ENCODE peak calls at places on chromosomes 13 and 19, in ten cellular contexts. One of them, this sample, is unnamed.

GRCh38 chr19:33395561-33396550 is 22.3 kb downstream of the CEBPG start:
- DNase-seq in HCT116: no peak
- DNase-seq in upper lobe of left lung: peak; percentile 73
- DNase-seq in transverse colon: no peak
- DNase-seq in HepG2: no peak
- DNase-seq in GM12891: no peak
- DNase-seq in vagina: no peak
- DNase-seq in endothelial cell of umbilical vein: no peak
- DNase-seq in breast epithelium: no peak
- DNase-seq in suprapubic skin: peak; percentile 75
- DNase-seq in this sample: peak; percentile 23

GRCh38 chr13:113978741-113979481 is 5.0 kb upstream of the C13orf46 start:
- DNase-seq in HCT116: no peak
- DNase-seq in upper lobe of left lung: peak; percentile 73
- DNase-seq in transverse colon: no peak
- DNase-seq in HepG2: no peak
- DNase-seq in GM12891: no peak
- DNase-seq in vagina: no peak
- DNase-seq in endothelial cell of umbilical vein: no peak
- DNase-seq in breast epithelium: no peak
- DNase-seq in suprapubic skin: peak; percentile 71
- DNase-seq in this sample: no peak

GRCh38 chr19:44401108-44401786 is at the start of gene ZNF285:
- DNase-seq in HCT116: no peak
- DNase-seq in upper lobe of left lung: peak; percentile 90
- DNase-seq in transverse colon: peak; percentile 90
- DNase-seq in HepG2: peak; percentile 84
- DNase-seq in GM12891: peak; percentile 76
- DNase-seq in vagina: no peak
- DNase-seq in endothelial cell of umbilical vein: peak; percentile 98
- DNase-seq in breast epithelium: peak; percentile 86
- DNase-seq in suprapubic skin: peak; percentile 78
- DNase-seq in this sample: peak; percentile 50

GRCh38 chr13:35695411-35695810 is 218.9 kb upstream of the MAB21L1 start:
- DNase-seq in HCT116: no peak
- DNase-seq in upper lobe of left lung: peak; percentile 71
- DNase-seq in transverse colon: no peak
- DNase-seq in HepG2: no peak
- DNase-seq in GM12891: no peak
- DNase-seq in vagina: no peak
- DNase-seq in endothelial cell of umbilical vein: no peak
- DNase-seq in breast epithelium: no peak
- DNase-seq in suprapubic skin: peak; percentile 54
- DNase-seq in this sample: no peak

GRCh38 chr19:32823747-32824102 is 45.8 kb downstream of the SLC7A9 start:
- DNase-seq in HCT116: no peak
- DNase-seq in upper lobe of left lung: no peak
- DNase-seq in transverse colon: no peak
- DNase-seq in HepG2: no peak
- DNase-seq in GM12891: no peak
- DNase-seq in vagina: no peak
- DNase-seq in endothelial cell of umbilical vein: no peak
- DNase-seq in breast epithelium: no peak
- DNase-seq in suprapubic skin: no peak
- DNase-seq in this sample: no peak

GRCh38 chr13:95533545-95534135 is 18.9 kb upstream of the CLDN10 start:
- DNase-seq in HCT116: no peak
- DNase-seq in upper lobe of left lung: no peak
- DNase-seq in transverse colon: peak; percentile 15
- DNase-seq in HepG2: no peak
- DNase-seq in GM12891: no peak
- DNase-seq in vagina: no peak
- DNase-seq in endothelial cell of umbilical vein: peak; percentile 57
- DNase-seq in breast epithelium: no peak
- DNase-seq in suprapubic skin: no peak
- DNase-seq in this sample: no peak

GRCh38 chr19:1087813-1088418 is 7.3 kb downstream of the POLR2E start:
- DNase-seq in HCT116: no peak
- DNase-seq in upper lobe of left lung: peak; percentile 83
- DNase-seq in transverse colon: peak; percentile 69
- DNase-seq in HepG2: no peak
- DNase-seq in GM12891: no peak
- DNase-seq in vagina: no peak
- DNase-seq in endothelial cell of umbilical vein: no peak
- DNase-seq in breast epithelium: no peak
- DNase-seq in suprapubic skin: no peak
- DNase-seq in this sample: no peak

GRCh38 chr19:44254496-44254895 is 5.2 kb upstream of the ZNF233 start:
- DNase-seq in HCT116: no peak
- DNase-seq in upper lobe of left lung: no peak
- DNase-seq in transverse colon: no peak
- DNase-seq in HepG2: peak; percentile 85
- DNase-seq in GM12891: no peak
- DNase-seq in vagina: no peak
- DNase-seq in endothelial cell of umbilical vein: no peak
- DNase-seq in breast epithelium: no peak
- DNase-seq in suprapubic skin: no peak
- DNase-seq in this sample: no peak

GRCh38 chr19:13835791-13836723 is 40.8 kb downstream of the ZSWIM4 start:
- DNase-seq in HCT116: no peak
- DNase-seq in upper lobe of left lung: peak; percentile 87
- DNase-seq in transverse colon: no peak
- DNase-seq in HepG2: no peak
- DNase-seq in GM12891: no peak
- DNase-seq in vagina: no peak
- DNase-seq in endothelial cell of umbilical vein: no peak
- DNase-seq in breast epithelium: no peak
- DNase-seq in suprapubic skin: peak; percentile 84
- DNase-seq in this sample: no peak

GRCh38 chr19:13834308-13834790 is 39.1 kb downstream of the ZSWIM4 start:
- DNase-seq in HCT116: no peak
- DNase-seq in upper lobe of left lung: no peak
- DNase-seq in transverse colon: no peak
- DNase-seq in HepG2: no peak
- DNase-seq in GM12891: no peak
- DNase-seq in vagina: no peak
- DNase-seq in endothelial cell of umbilical vein: no peak
- DNase-seq in breast epithelium: peak; percentile 46
- DNase-seq in suprapubic skin: no peak
- DNase-seq in this sample: no peak

GRCh38 chr19:13832096-13832495 is 36.9 kb downstream of the ZSWIM4 start:
- DNase-seq in HCT116: no peak
- DNase-seq in upper lobe of left lung: no peak
- DNase-seq in transverse colon: no peak
- DNase-seq in HepG2: no peak
- DNase-seq in GM12891: no peak
- DNase-seq in vagina: no peak
- DNase-seq in endothelial cell of umbilical vein: no peak
- DNase-seq in breast epithelium: no peak
- DNase-seq in suprapubic skin: no peak
- DNase-seq in this sample: no peak

GRCh38 chr19:13831560-13832056 is 36.4 kb downstream of the ZSWIM4 start:
- DNase-seq in HCT116: no peak
- DNase-seq in upper lobe of left lung: no peak
- DNase-seq in transverse colon: no peak
- DNase-seq in HepG2: no peak
- DNase-seq in GM12891: no peak
- DNase-seq in vagina: no peak
- DNase-seq in endothelial cell of umbilical vein: no peak
- DNase-seq in breast epithelium: no peak
- DNase-seq in suprapubic skin: peak; percentile 75
- DNase-seq in this sample: no peak

DNA sequence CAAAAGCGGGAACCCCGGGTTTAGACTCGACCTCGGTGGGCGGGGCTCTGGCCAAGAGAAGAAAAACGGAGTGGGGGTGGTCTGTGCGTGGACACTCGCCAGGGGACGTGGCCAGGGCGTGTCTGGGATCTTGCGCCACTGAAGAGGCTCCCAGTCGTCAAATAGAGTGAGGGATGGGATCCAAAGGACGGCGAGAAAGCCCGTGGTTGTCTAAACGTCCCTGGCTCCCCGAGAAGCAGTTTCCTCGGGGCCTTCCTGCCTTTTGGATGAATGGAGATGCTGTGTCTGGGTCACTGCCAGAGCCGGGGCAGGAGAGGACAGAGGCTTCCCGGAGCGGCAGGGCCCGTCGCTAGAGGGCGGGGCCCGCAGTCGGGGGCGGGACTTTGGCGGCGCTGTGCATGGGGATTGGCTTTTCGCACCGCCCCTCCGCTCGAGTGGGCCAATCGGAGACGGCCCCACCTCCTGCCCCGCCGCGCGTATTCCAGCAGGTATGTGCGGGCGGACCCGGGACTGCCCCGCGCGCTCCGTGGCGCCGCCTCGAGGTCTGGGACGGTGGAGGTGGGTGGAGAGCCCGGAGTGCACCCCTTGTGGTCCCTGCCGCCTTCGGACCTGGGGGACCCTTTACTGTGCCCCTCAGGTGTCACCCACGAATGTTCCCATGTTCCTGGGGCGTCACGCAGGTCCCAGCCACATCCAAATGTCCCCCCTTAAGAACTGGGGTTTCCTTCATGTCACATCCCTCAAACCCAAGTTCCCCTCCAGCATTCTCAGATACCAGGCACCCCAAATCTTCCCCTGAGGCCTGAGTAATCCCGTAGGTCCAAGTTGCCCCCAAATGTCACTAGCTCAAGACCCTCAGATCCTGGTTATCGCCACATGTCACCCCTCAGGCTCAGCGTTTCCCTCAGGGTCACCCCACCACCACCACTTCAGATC is 38.4 kb downstream of the ZSWIM4 start:
- DNase-seq in HCT116: no peak
- DNase-seq in upper lobe of left lung: peak; percentile 99
- DNase-seq in transverse colon: peak; percentile 97
- DNase-seq in HepG2: peak; percentile 84
- DNase-seq in GM12891: peak; percentile 98
- DNase-seq in vagina: no peak
- DNase-seq in endothelial cell of umbilical vein: peak; percentile 91
- DNase-seq in breast epithelium: peak; percentile 97
- DNase-seq in suprapubic skin: peak; percentile 98
- DNase-seq in this sample: peak; percentile 99
- TF ChIP-seq POLR2A in HCT116: no peak
- TF ChIP-seq POLR2A in upper lobe of left lung: no peak
- TF ChIP-seq POLR2A in transverse colon: peak; percentile 28
- TF ChIP-seq POLR2A in HepG2: peak; percentile 26
- TF ChIP-seq POLR2A in GM12891: peak; percentile 65
- TF ChIP-seq POLR2A in vagina: no peak
- TF ChIP-seq POLR2A in endothelial cell of umbilical vein: peak; percentile 93
- TF ChIP-seq POLR2A in breast epithelium: peak; percentile 13
- TF ChIP-seq POLR2A in suprapubic skin: no peak
- TF ChIP-seq POLR2A in this sample: no peak

GRCh38 chr13:102878491-102878890 is 32.7 kb downstream of the ERCC5 start:
- DNase-seq in HCT116: no peak
- DNase-seq in upper lobe of left lung: no peak
- DNase-seq in transverse colon: no peak
- DNase-seq in HepG2: no peak
- DNase-seq in GM12891: no peak
- DNase-seq in vagina: no peak
- DNase-seq in endothelial cell of umbilical vein: peak; percentile 15
- DNase-seq in breast epithelium: no peak
- DNase-seq in suprapubic skin: no peak
- DNase-seq in this sample: no peak
- TF ChIP-seq POLR2AphosphoS5 in HCT116: no peak
- TF ChIP-seq POLR2AphosphoS5 in upper lobe of left lung: no peak
- TF ChIP-seq POLR2AphosphoS5 in transverse colon: no peak
- TF ChIP-seq POLR2AphosphoS5 in HepG2: no peak
- TF ChIP-seq POLR2AphosphoS5 in GM12891: no peak
- TF ChIP-seq POLR2AphosphoS5 in vagina: no peak
- TF ChIP-seq POLR2AphosphoS5 in endothelial cell of umbilical vein: no peak
- TF ChIP-seq POLR2AphosphoS5 in breast epithelium: no peak
- TF ChIP-seq POLR2AphosphoS5 in suprapubic skin: no peak
- TF ChIP-seq POLR2AphosphoS5 in this sample: no peak

GRCh38 chr19:53193534-53194222 is 520 bp upstream of the ZNF665 start:
- DNase-seq in HCT116: no peak
- DNase-seq in upper lobe of left lung: no peak
- DNase-seq in transverse colon: no peak
- DNase-seq in HepG2: no peak
- DNase-seq in GM12891: no peak
- DNase-seq in vagina: no peak
- DNase-seq in endothelial cell of umbilical vein: no peak
- DNase-seq in breast epithelium: no peak
- DNase-seq in suprapubic skin: no peak
- DNase-seq in this sample: no peak

GRCh38 chr19:53196777-53197396 is 3.7 kb upstream of the ZNF665 start:
- DNase-seq in HCT116: peak; percentile 33
- DNase-seq in upper lobe of left lung: peak; percentile 100
- DNase-seq in transverse colon: peak; percentile 99
- DNase-seq in HepG2: peak; percentile 50
- DNase-seq in GM12891: peak; percentile 93
- DNase-seq in vagina: no peak
- DNase-seq in endothelial cell of umbilical vein: peak; percentile 90
- DNase-seq in breast epithelium: peak; percentile 95
- DNase-seq in suprapubic skin: peak; percentile 99
- DNase-seq in this sample: peak; percentile 91

GRCh38 chr19:53190253-53190652 is 2.9 kb downstream of the ZNF665 start:
- DNase-seq in HCT116: no peak
- DNase-seq in upper lobe of left lung: no peak
- DNase-seq in transverse colon: no peak
- DNase-seq in HepG2: no peak
- DNase-seq in GM12891: no peak
- DNase-seq in vagina: no peak
- DNase-seq in endothelial cell of umbilical vein: no peak
- DNase-seq in breast epithelium: no peak
- DNase-seq in suprapubic skin: no peak
- DNase-seq in this sample: no peak

GRCh38 chr19:53195265-53195879 is 2.2 kb upstream of the ZNF665 start:
- DNase-seq in HCT116: peak; percentile 42
- DNase-seq in upper lobe of left lung: no peak
- DNase-seq in transverse colon: peak; percentile 84
- DNase-seq in HepG2: peak; percentile 67
- DNase-seq in GM12891: peak; percentile 43
- DNase-seq in vagina: no peak
- DNase-seq in endothelial cell of umbilical vein: peak; percentile 82
- DNase-seq in breast epithelium: peak; percentile 84
- DNase-seq in suprapubic skin: peak; percentile 80
- DNase-seq in this sample: peak; percentile 20

GRCh38 chr19:53192771-53193533 is at the start of gene ZNF665:
- DNase-seq in HCT116: no peak
- DNase-seq in upper lobe of left lung: peak; percentile 87
- DNase-seq in transverse colon: peak; percentile 92
- DNase-seq in HepG2: no peak
- DNase-seq in GM12891: peak; percentile 53
- DNase-seq in vagina: no peak
- DNase-seq in endothelial cell of umbilical vein: peak; percentile 82
- DNase-seq in breast epithelium: peak; percentile 88
- DNase-seq in suprapubic skin: peak; percentile 94
- DNase-seq in this sample: peak; percentile 43
- TF ChIP-seq POLR2A in HCT116: no peak
- TF ChIP-seq POLR2A in upper lobe of left lung: peak; percentile 35
- TF ChIP-seq POLR2A in transverse colon: peak; percentile 71
- TF ChIP-seq POLR2A in HepG2: no peak
- TF ChIP-seq POLR2A in GM12891: peak; percentile 60
- TF ChIP-seq POLR2A in vagina: peak; percentile 61
- TF ChIP-seq POLR2A in endothelial cell of umbilical vein: peak; percentile 69
- TF ChIP-seq POLR2A in breast epithelium: no peak
- TF ChIP-seq POLR2A in suprapubic skin: no peak
- TF ChIP-seq POLR2A in this sample: peak; percentile 73

DNA sequence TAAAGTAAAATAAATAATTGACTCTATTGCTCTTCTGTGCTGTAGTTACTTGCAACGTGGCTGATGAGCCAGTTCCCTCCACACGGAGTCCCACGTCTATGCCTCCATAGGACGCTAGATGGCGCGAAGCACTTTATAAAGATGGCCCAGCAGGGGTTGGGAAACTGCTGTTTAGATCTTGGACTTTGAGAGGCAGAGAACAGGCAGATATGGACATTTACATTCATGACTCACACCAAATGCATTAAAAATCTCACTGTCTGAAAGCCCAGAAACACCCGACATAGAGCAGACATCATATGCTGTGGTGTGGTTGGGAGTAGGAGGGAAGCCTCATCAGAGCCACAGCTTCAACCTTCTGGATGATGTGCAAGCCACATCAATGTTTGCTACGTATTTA is 643.1 kb upstream of the ARGLU1 start:
- DNase-seq in HCT116: peak; percentile 22
- DNase-seq in upper lobe of left lung: no peak
- DNase-seq in transverse colon: peak; percentile 78
- DNase-seq in HepG2: peak; percentile 78
- DNase-seq in GM12891: peak; percentile 10
- DNase-seq in vagina: no peak
- DNase-seq in endothelial cell of umbilical vein: peak; percentile 92
- DNase-seq in breast epithelium: peak; percentile 52
- DNase-seq in suprapubic skin: peak; percentile 74
- DNase-seq in this sample: peak; percentile 10
- TF ChIP-seq POLR2AphosphoS5 in HCT116: no peak
- TF ChIP-seq POLR2AphosphoS5 in upper lobe of left lung: no peak
- TF ChIP-seq POLR2AphosphoS5 in transverse colon: no peak
- TF ChIP-seq POLR2AphosphoS5 in HepG2: no peak
- TF ChIP-seq POLR2AphosphoS5 in GM12891: no peak
- TF ChIP-seq POLR2AphosphoS5 in vagina: no peak
- TF ChIP-seq POLR2AphosphoS5 in endothelial cell of umbilical vein: no peak
- TF ChIP-seq POLR2AphosphoS5 in breast epithelium: no peak
- TF ChIP-seq POLR2AphosphoS5 in suprapubic skin: no peak
- TF ChIP-seq POLR2AphosphoS5 in this sample: no peak